ENCODE peak calls at places on chromosomes 13 and 19, in six cellular contexts. X is GM23338, V is neural progenitor cell, S is MM.1S, H is PC-9, J is GM23248. E is an unnamed sample. For H3K79me2, the result is how much of the 10 kb centered on the place peaks cover.

GRCh38 chr13:60753641-60754040 is 356.6 kb downstream of the TDRD3 start:
- DNase-seq in X (no peak), V (no peak), S (no peak), H (no peak), J (no peak), E (no peak)

GRCh38 chr19:17751103-17751911 is at the start of gene FCHO1:
- DNase-seq in X (no peak), V (no peak), S (peak), H (no peak), J (no peak), E (peak)

GRCh38 chr19:53917356-53917755 is 8.3 kb downstream of the CACNG7 start:
- DNase-seq in X (no peak), V (no peak), S (no peak), H (no peak), J (no peak), E (no peak)

GRCh38 chr13:109383683-109384082 is 402.7 kb downstream of the IRS2 start:
- DNase-seq in X (no peak), V (no peak), S (no peak), H (peak), J (peak), E (no peak)

GRCh38 chr13:109707044-109707794 is 79.2 kb downstream of the IRS2 start:
- DNase-seq in X (no peak), V (no peak), S (no peak), H (no peak), J (no peak), E (no peak)

GRCh38 chr13:25172303-25172630 is 179 bp upstream of the AMER2 start:
- DNase-seq in X (no peak), V (peak), S (no peak), H (no peak), J (no peak), E (no peak)

GRCh38 chr19:5058456-5059190 is 89.7 kb downstream of the KDM4B start:
- DNase-seq in X (no peak), V (no peak), S (no peak), H (no peak), J (peak), E (no peak)

GRCh38 chr13:109281823-109282239 is 504.6 kb downstream of the IRS2 start:
- DNase-seq in X (no peak), V (no peak), S (no peak), H (no peak), J (peak), E (no peak)

GRCh38 chr13:95226932-95227718 is 74.1 kb downstream of the ABCC4 start:
- DNase-seq in X (no peak), V (no peak), S (peak), H (no peak), J (no peak), E (peak)

GRCh38 chr19:28887920-28888618 is 324.9 kb downstream of the UQCRFS1 start:
- DNase-seq in X (no peak), V (peak), S (no peak), H (no peak), J (no peak), E (no peak)

GRCh38 chr13:75836441-75836840 is 200.3 kb downstream of the LMO7 start:
- DNase-seq in X (peak), V (no peak), S (no peak), H (no peak), J (no peak), E (no peak)

GRCh38 chr13:29830000-29830399 is 20.4 kb downstream of the UBL3 start:
- DNase-seq in X (no peak), V (no peak), S (no peak), H (no peak), J (no peak), E (no peak)

GRCh38 chr19:1997353-1998233 is 17.9 kb downstream of the BTBD2 start:
- DNase-seq in X (no peak), V (no peak), S (no peak), H (no peak), J (no peak), E (no peak)

GRCh38 chr19:51450730-51451307 is 7.4 kb downstream of the SIGLEC8 start:
- DNase-seq in X (no peak), V (no peak), S (no peak), H (no peak), J (no peak), E (no peak)

GRCh38 chr13:25963681-25964080 is 88.1 kb downstream of the SHISA2 start:
- DNase-seq in X (no peak), V (no peak), S (no peak), H (no peak), J (peak), E (no peak)

GRCh38 chr19:12703056-12703455 is 6.6 kb upstream of the FBXW9 start:
- DNase-seq in X (peak), V (peak), S (no peak), H (peak), J (peak), E (peak)

GRCh38 chr19:55622242-55622969 is 2.0 kb downstream of the ZNF784 start:
- DNase-seq in X (no peak), V (no peak), S (no peak), H (no peak), J (no peak), E (no peak)

GRCh38 chr13:87999141-87999765 is 328.1 kb downstream of the SLITRK5 start:
- DNase-seq in X (no peak), V (no peak), S (no peak), H (no peak), J (peak), E (no peak)

GRCh38 chr19:18046066-18046718 is 38.2 kb downstream of the ARRDC2 start:
- DNase-seq in X (no peak), V (no peak), S (no peak), H (peak), J (peak), E (no peak)

GRCh38 chr19:45130888-45131615 is 29.7 kb downstream of the NKPD1 start:
- DNase-seq in X (no peak), V (peak), S (peak), H (peak), J (peak), E (peak)

GRCh38 chr13:75049936-75050335 is 432.0 kb downstream of the TBC1D4 start:
- DNase-seq in X (no peak), V (no peak), S (no peak), H (no peak), J (no peak), E (no peak)

GRCh38 chr19:13099073-13099999 is 3.3 kb downstream of the LYL1 start:
- DNase-seq in X (peak), V (peak), S (peak), H (no peak), J (no peak), E (no peak)

GRCh38 chr13:97286317-97287046 is 64.3 kb downstream of the MBNL2 start:
- DNase-seq in X (no peak), V (no peak), S (no peak), H (no peak), J (no peak), E (no peak)

GRCh38 chr13:34145061-34145460 is 327.1 kb downstream of the RFC3 start:
- DNase-seq in X (no peak), V (no peak), S (no peak), H (no peak), J (no peak), E (no peak)

GRCh38 chr13:36288794-36289391 is 8.7 kb downstream of the CCDC169 start:
- DNase-seq in X (peak), V (peak), S (no peak), H (no peak), J (no peak), E (no peak)

GRCh38 chr19:18644144-18645034 is 7.6 kb downstream of the KLHL26 start:
- DNase-seq in X (no peak), V (no peak), S (no peak), H (no peak), J (peak), E (peak)

GRCh38 chr13:111219306-111219705 is 101.1 kb upstream of the TEX29 start:
- DNase-seq in X (no peak), V (no peak), S (no peak), H (no peak), J (peak), E (no peak)

GRCh38 chr13:27141746-27142145 is 29.9 kb downstream of the USP12 start:
- DNase-seq in X (no peak), V (no peak), S (no peak), H (no peak), J (no peak), E (no peak)

GRCh38 chr13:27137759-27138158 is 33.9 kb downstream of the USP12 start:
- DNase-seq in X (peak), V (no peak), S (no peak), H (no peak), J (no peak), E (no peak)

GRCh38 chr13:27138457-27139093 is 33.0 kb downstream of the USP12 start:
- DNase-seq in X (no peak), V (no peak), S (no peak), H (no peak), J (no peak), E (no peak)

GRCh38 chr13:27139565-27139964 is 32.0 kb downstream of the USP12 start:
- DNase-seq in X (no peak), V (no peak), S (no peak), H (no peak), J (no peak), E (no peak)

DNA sequence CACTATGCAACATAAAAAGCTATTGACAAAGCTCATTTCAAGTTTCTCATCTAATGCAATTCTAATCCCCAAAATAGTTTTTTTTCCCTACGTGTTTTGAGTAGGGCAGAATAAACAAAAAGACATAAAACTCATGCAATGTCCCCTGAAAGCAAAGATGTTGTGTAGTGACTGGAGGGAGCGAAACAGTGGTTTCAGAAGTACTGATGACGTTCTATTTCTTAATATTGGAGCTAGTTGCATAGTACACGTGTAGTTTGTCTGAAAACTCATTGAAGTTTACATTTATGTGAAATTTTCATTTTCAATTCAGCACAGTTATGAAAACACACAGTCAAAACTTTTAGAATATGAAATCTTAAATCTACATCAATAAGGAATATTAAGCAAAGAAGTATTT is 31.6 kb downstream of the USP12 start:
- DNase-seq in X (no peak), V (no peak), S (no peak), H (no peak), J (no peak), E (no peak)
- H3K79me2 ChIP-seq in X (half or more), V (half or more), S (under half), H (half or more), J (half or more), E (under half)

GRCh38 chr19:47176071-47176626 is 45.5 kb downstream of the SAE1 start:
- DNase-seq in X (no peak), V (no peak), S (no peak), H (no peak), J (peak), E (no peak)
- H3K79me2 ChIP-seq in X (half or more), V (half or more), S (half or more), H (under half), J (under half), E (under half)

GRCh38 chr19:46733693-46734240 is 12.1 kb upstream of the FKRP start:
- DNase-seq in X (no peak), V (no peak), S (no peak), H (peak), J (no peak), E (no peak)
- H3K79me2 ChIP-seq in X (under half), V (half or more), S (half or more), H (half or more), J (half or more), E (under half)

DNA sequence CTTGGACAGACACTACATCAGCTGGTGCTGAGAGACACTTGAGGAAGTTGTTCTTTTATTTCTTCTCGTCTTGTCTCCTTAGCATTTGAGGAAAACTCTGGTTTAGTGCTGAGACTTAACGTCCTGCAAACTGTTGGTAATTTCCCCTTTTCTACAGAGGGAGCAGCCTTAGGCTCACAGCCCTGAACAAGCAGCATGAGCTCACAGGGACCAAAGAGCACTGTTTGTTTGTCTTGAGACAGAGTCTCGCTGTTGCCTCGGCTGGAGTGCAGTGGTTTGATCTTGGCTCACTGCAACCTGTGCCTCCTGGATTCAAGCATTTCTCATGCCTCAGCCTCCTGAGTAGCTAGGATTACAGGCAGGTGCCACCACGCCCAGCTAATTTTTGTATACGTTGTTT is 5.5 kb downstream of the ZNF805 start:
- DNase-seq in X (no peak), V (no peak), S (no peak), H (peak), J (no peak), E (no peak)
- H3K79me2 ChIP-seq in X (under half), V (under half), S (under half), H (under half), J (half or more), E (half or more)

GRCh38 chr13:105974380-105974779 is 561.1 kb downstream of the EFNB2 start:
- DNase-seq in X (no peak), V (no peak), S (no peak), H (no peak), J (no peak), E (no peak)

GRCh38 chr13:105984236-105984635 is 551.2 kb downstream of the EFNB2 start:
- DNase-seq in X (no peak), V (no peak), S (no peak), H (peak), J (no peak), E (no peak)

GRCh38 chr13:105979131-105979530 is 556.3 kb downstream of the EFNB2 start:
- DNase-seq in X (no peak), V (no peak), S (no peak), H (no peak), J (no peak), E (no peak)

GRCh38 chr13:105982219-105982618 is 553.2 kb downstream of the EFNB2 start:
- DNase-seq in X (peak), V (peak), S (no peak), H (no peak), J (no peak), E (no peak)

DNA sequence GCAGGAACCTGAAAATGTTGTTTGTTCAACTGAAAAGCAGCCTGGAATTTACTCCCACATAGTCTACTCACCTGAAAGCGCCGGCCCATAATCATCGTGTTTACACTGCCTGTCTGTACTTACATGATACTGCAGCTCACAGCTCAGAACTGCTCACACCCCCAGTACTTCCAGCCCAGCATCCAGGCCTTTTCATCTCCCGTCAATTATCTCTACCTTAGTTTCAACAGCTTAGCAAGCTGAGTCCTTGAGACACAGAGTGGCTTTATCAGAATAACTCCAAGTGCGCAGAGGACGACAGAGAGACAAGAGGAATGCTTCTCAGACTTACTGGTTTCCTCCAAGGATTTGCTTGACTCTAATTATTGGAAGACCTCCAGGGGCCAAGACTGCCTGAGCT is 555.9 kb downstream of the EFNB2 start:
- DNase-seq in X (no peak), V (peak), S (no peak), H (no peak), J (no peak), E (no peak)
- H3K79me2 ChIP-seq in X (under half), V (under half), S (under half), H (under half), J (under half), E (under half)

GRCh38 chr19:49875177-49875576 is 2.0 kb downstream of the AKT1S1 start:
- DNase-seq in X (no peak), V (no peak), S (no peak), H (no peak), J (no peak), E (no peak)
- H3K79me2 ChIP-seq in X (under half), V (under half), S (half or more), H (half or more), J (half or more), E (under half)

GRCh38 chr13:100089633-100090032 is 740 bp downstream of the PCCA start:
- DNase-seq in X (no peak), V (no peak), S (peak), H (no peak), J (peak), E (no peak)
- H3K79me2 ChIP-seq in X (half or more), V (half or more), S (under half), H (under half), J (half or more), E (under half)

DNA sequence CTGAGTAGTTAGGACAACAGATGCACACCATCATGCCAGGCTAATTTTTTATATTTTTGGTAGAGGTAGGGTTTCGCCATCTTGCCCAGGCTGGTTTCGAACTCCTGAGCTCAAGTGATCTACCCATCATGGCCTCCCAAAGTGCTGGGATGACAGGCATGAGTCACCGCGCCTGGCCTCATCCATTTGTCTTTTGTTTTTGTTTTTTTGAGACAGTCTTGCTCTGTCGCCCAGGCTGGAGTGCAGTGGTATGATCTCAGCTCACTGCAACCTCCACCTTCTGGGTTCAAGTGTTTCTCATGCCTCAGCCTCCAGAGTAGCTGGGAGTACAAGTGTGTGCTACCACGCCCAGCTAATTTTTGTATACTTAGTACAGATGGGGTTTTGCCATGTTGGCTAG is 57.0 kb downstream of the DNM2 start:
- DNase-seq in X (no peak), V (no peak), S (no peak), H (no peak), J (no peak), E (no peak)
- H3K79me2 ChIP-seq in X (under half), V (under half), S (under half), H (under half), J (under half), E (under half)